ENCODE peak calls at places on chromosomes 1 and 21, in eight cellular contexts. X is CD8-positive, alpha-beta T cell; I is CD8-positive, alpha-beta memory T cell; E is thyroid gland; D is aorta; V is PC-3; Y is GM23248; L is naive thymus-derived CD4-positive, alpha-beta T cell. B is an unnamed sample. For H3K4me1, the result is how much of the 10 kb centered on the place peaks cover.

GRCh38 chr1:226406401-226406881 is 1.5 kb downstream of the PARP1 start:
- DNase-seq in X (no peak), I (no peak), E (no peak), D (no peak), V (peak), Y (peak), L (no peak), B (no peak)

GRCh38 chr1:31370021-31370420 is 2.9 kb downstream of the FABP3 start:
- DNase-seq in X (no peak), I (no peak), E (no peak), D (no peak), V (no peak), Y (no peak), L (no peak), B (no peak)

GRCh38 chr1:26288311-26288941 is 8.5 kb downstream of the SH3BGRL3 start:
- DNase-seq in X (no peak), I (no peak), E (no peak), D (no peak), V (no peak), Y (peak), L (peak), B (no peak)

GRCh38 chr1:31413405-31414005 is 492 bp downstream of the SERINC2 start:
- DNase-seq in X (peak), I (no peak), E (peak), D (peak), V (peak), Y (peak), L (peak), B (no peak)

GRCh38 chr1:2981981-2982614 is 39.2 kb upstream of the ACTRT2 start:
- DNase-seq in X (no peak), I (no peak), E (no peak), D (no peak), V (no peak), Y (no peak), L (no peak), B (no peak)

GRCh38 chr1:154154534-154155181 is at the start of gene NUP210L:
- DNase-seq in X (no peak), I (no peak), E (peak), D (peak), V (no peak), Y (peak), L (no peak), B (no peak)

GRCh38 chr1:228141082-228141870 is 1.2 kb downstream of the GUK1 start:
- DNase-seq in X (no peak), I (no peak), E (no peak), D (no peak), V (peak), Y (peak), L (no peak), B (no peak)

GRCh38 chr21:32867587-32867986 is 96.0 kb upstream of the PAXBP1 start:
- DNase-seq in X (no peak), I (no peak), E (no peak), D (no peak), V (peak), Y (no peak), L (no peak), B (no peak)

GRCh38 chr1:184545601-184546000 is 158.8 kb downstream of the C1orf21 start:
- DNase-seq in X (no peak), I (no peak), E (no peak), D (no peak), V (peak), Y (peak), L (no peak), B (no peak)

DNA sequence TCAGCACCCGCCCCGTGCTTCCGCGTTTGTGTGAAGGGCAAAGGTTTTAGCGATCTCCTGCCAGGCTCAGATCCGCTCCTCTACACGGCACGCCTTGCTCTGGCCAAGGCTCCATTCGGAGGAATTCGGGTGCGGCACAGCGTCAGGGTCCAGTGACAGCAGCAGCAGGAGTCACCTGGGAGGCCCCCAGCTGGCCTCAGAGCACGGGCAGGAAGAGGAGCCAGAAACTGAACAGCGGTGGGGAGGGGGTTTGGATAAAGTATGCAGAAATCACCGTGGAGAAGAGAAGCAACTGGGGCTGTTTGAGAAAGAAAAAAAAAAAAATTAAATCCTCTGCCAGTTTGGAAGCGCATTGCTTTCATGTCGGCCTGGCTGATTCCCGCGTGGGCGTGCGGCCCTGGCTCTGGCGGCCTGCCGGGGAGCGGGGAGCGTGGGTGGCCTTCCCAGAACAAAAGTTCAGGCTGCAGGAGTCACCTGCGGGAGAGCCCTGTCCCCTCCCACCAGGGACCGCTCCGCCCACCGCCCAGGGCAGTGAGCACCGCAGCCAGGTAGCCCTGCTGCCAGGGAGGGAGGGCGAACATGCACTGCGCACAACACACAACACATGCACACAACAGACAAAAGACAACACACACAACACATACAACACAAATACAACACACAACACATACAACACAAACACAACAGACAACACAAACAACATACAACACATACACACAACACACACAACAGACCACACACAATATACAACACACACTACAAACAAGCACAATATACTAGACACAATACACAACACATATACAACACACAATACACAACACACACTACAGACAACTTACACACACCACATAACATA is 107.6 kb downstream of the ETS2 start:
- DNase-seq in X (no peak), I (no peak), E (peak), D (peak), V (peak), Y (peak), L (no peak), B (no peak)
- H3K4me1 ChIP-seq in X (under half), I (under half), E (under half), D (under half), V (half or more), Y (under half), L (under half), B (half or more)

GRCh38 chr1:156104861-156105546 is 9.5 kb upstream of the LMNA start:
- DNase-seq in X (no peak), I (no peak), E (no peak), D (peak), V (no peak), Y (peak), L (no peak), B (no peak)

GRCh38 chr1:156108664-156109241 is 5.8 kb upstream of the LMNA start:
- DNase-seq in X (no peak), I (no peak), E (no peak), D (no peak), V (no peak), Y (peak), L (no peak), B (no peak)

GRCh38 chr1:156106624-156107488 is 7.7 kb upstream of the LMNA start:
- DNase-seq in X (no peak), I (no peak), E (peak), D (peak), V (peak), Y (peak), L (no peak), B (no peak)

GRCh38 chr1:156110252-156110651 is 4.3 kb upstream of the LMNA start:
- DNase-seq in X (no peak), I (no peak), E (no peak), D (no peak), V (no peak), Y (no peak), L (no peak), B (no peak)

DNA sequence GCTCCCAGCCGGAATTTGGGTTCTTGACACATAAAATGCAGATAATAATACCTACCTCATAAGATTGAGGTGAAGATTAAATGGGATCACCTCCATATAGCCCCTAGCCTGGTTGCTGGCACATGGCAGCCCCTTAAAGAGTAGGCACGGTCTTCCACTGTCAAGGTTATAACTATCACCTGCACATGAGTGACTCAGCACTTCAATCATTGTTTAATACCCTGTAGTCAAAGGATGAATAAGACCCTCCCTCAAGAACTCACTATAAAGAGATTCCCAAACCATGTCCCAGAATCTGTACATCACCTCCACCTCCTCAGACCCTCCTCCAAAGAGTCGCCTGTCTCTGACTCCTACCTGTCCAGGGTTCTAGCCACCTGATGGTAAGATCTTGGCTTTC is 6.5 kb upstream of the LMNA start:
- DNase-seq in X (no peak), I (no peak), E (no peak), D (no peak), V (no peak), Y (no peak), L (no peak), B (no peak)
- H3K27ac ChIP-seq in X (no peak), I (no peak), E (peak), D (no peak), V (no peak), Y (no peak), L (no peak), B (peak)

GRCh38 chr1:113981962-113982931 is 3.0 kb downstream of the OLFML3 start:
- DNase-seq in X (no peak), I (no peak), E (peak), D (peak), V (no peak), Y (peak), L (no peak), B (no peak)
- H3K4me1 ChIP-seq in X (under half), I (under half), E (under half), D (under half), V (under half), Y (half or more), L (under half), B (half or more)

DNA sequence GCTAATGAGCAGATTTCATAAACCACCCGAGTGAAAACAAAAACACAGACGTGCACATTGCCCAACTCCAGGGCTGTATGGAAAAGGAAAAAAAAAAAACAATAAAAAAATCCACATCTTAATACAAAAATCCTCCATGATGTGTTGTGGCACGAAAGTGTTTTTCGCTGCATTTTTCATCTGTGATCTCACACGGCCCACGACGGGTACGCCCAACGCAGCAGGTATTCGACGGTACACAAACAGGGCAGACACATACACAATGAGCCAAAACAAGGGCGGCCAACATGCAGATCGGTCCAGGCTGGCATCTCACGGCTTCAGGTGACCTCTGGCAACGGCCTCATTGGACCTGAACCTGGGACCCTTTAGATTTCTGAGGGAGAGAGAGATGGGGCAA is 31.1 kb downstream of the CASZ1 start:
- DNase-seq in X (no peak), I (no peak), E (no peak), D (no peak), V (no peak), Y (no peak), L (no peak), B (no peak)
- H3K27ac ChIP-seq in X (no peak), I (no peak), E (no peak), D (no peak), V (no peak), Y (no peak), L (no peak), B (peak)

DNA sequence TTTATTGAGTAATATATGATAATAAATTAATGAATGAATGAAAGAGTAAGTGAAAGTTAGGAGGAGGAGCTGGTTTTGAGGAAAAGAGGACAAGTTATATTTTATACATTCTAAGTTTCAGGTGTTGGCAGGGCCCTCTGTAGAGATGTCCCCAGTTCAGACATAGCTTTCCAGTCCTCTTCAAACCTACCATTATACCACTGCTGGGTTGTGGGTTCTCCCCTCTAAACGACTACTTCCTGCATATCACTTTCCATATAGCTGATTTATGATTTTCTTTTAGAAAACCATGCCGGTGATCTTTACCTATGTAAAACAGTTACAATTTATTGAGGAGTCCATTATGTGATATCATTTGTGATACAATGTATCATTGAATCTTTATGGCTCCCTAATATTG is 116.9 kb downstream of the RUNX1 start:
- DNase-seq in X (no peak), I (no peak), E (no peak), D (no peak), V (no peak), Y (no peak), L (no peak), B (no peak)
- H3K4me1 ChIP-seq in X (half or more), I (half or more), E (under half), D (under half), V (under half), Y (under half), L (half or more), B (under half)

DNA sequence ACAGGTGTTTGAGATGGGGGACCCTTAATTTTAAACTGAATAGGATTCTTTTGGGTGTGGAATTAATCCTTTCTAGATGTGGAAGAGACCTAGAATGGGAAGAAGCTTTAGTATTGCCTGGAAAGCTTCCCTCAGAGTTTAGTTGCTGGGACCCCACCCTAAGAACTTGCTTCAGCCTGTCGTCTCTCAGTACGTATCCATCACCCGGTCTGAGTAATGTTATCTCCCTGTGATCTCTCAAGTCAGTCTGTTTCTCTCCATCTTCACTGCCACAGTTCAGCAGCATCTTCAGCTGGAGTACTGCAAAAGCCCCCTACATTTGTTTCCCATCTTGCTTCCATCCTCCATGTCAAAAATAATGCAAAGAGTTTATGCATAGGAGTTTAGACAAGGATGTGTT is 28.9 kb downstream of the CNST start:
- DNase-seq in X (no peak), I (no peak), E (no peak), D (no peak), V (no peak), Y (no peak), L (no peak), B (no peak)
- H3K27ac ChIP-seq in X (no peak), I (no peak), E (no peak), D (no peak), V (no peak), Y (peak), L (no peak), B (no peak)

B was measured in esophagus squamous epithelium.